ENCODE peak calls at places on chromosome 20, in seven cellular contexts. C, B, L, P, G, Q and F are unnamed samples.
A peak's percentile ranks its signal among the peaks of the same experiment; 100 is the strongest.

GRCh38 chr20:36098364-36098763 is 56.2 kb upstream of the EPB41L1 start:
- DNase-seq in C (peak; percentile 96), B (peak; percentile 68), L (no peak), P (peak; percentile 47), G (peak; percentile 41), Q (no peak), F (no peak)

GRCh38 chr20:41559658-41560057 is 58.5 kb downstream of the CHD6 start:
- DNase-seq in C (no peak), B (no peak), L (no peak), P (no peak), G (no peak), Q (no peak), F (no peak)

GRCh38 chr20:25018841-25019240 is 26.3 kb upstream of the APMAP start:
- DNase-seq in C (no peak), B (no peak), L (no peak), P (no peak), G (no peak), Q (no peak), F (peak; percentile 83)

GRCh38 chr20:59992531-59992930 is 34.3 kb downstream of the CDH26 start:
- DNase-seq in C (peak; percentile 3), B (no peak), L (no peak), P (no peak), G (no peak), Q (no peak), F (no peak)

GRCh38 chr20:50348118-50348517 is 157.5 kb downstream of the CEBPB start:
- DNase-seq in C (no peak), B (no peak), L (no peak), P (no peak), G (no peak), Q (no peak), F (no peak)

GRCh38 chr20:19901226-19901625 is 115.9 kb upstream of the NAA20 start:
- DNase-seq in C (no peak), B (no peak), L (no peak), P (no peak), G (no peak), Q (no peak), F (no peak)

GRCh38 chr20:51208162-51208561 is 185.3 kb upstream of the KCNG1 start:
- DNase-seq in C (no peak), B (no peak), L (no peak), P (no peak), G (no peak), Q (no peak), F (no peak)

GRCh38 chr20:50295762-50296449 is 105.3 kb downstream of the CEBPB start:
- DNase-seq in C (no peak), B (no peak), L (no peak), P (no peak), G (no peak), Q (no peak), F (no peak)

GRCh38 chr20:14521436-14521835 is 184.0 kb upstream of the FLRT3 start:
- DNase-seq in C (no peak), B (no peak), L (no peak), P (peak; percentile 2), G (peak; percentile 12), Q (no peak), F (no peak)

GRCh38 chr20:44324343-44324742 is 12.5 kb upstream of the R3HDML start:
- DNase-seq in C (no peak), B (peak; percentile 10), L (no peak), P (no peak), G (no peak), Q (no peak), F (no peak)

GRCh38 chr20:61886721-61887658 is 178.7 kb downstream of the TAF4 start:
- DNase-seq in C (peak; percentile 74), B (peak; percentile 37), L (peak; percentile 40), P (peak; percentile 22), G (peak; percentile 68), Q (peak; percentile 40), F (no peak)

GRCh38 chr20:62796699-62797491 is 622 bp downstream of the MRGBP start:
- DNase-seq in C (no peak), B (no peak), L (no peak), P (no peak), G (no peak), Q (no peak), F (no peak)

GRCh38 chr20:40016359-40016758 is 672.7 kb downstream of the MAFB start:
- DNase-seq in C (no peak), B (no peak), L (no peak), P (no peak), G (no peak), Q (no peak), F (no peak)

GRCh38 chr20:4102381-4102780 is 87.0 kb upstream of the RNF24 start:
- DNase-seq in C (no peak), B (peak; percentile 26), L (no peak), P (peak; percentile 53), G (peak; percentile 47), Q (no peak), F (no peak)

GRCh38 chr20:50189681-50190250 is 864 bp upstream of the CEBPB start:
- DNase-seq in C (no peak), B (no peak), L (no peak), P (no peak), G (peak; percentile 51), Q (peak; percentile 29), F (no peak)

GRCh38 chr20:45064812-45065211 is 36.1 kb downstream of the KCNS1 start:
- DNase-seq in C (no peak), B (no peak), L (no peak), P (no peak), G (no peak), Q (no peak), F (no peak)

GRCh38 chr20:45456632-45457031 is 12.9 kb upstream of the WFDC2 start:
- DNase-seq in C (peak; percentile 68), B (no peak), L (peak; percentile 43), P (peak; percentile 22), G (peak; percentile 33), Q (peak; percentile 27), F (no peak)

GRCh38 chr20:59750209-59750840 is 146.0 kb downstream of the PHACTR3 start:
- DNase-seq in C (no peak), B (no peak), L (no peak), P (no peak), G (no peak), Q (no peak), F (no peak)

GRCh38 chr20:45968801-45969711 is 2.9 kb downstream of the ZNF335 start:
- DNase-seq in C (no peak), B (no peak), L (no peak), P (peak; percentile 55), G (peak; percentile 80), Q (no peak), F (peak; percentile 87)

GRCh38 chr20:4112490-4113420 is 97.4 kb upstream of the RNF24 start:
- DNase-seq in C (no peak), B (peak; percentile 58), L (no peak), P (peak; percentile 78), G (peak; percentile 81), Q (no peak), F (peak; percentile 55)

GRCh38 chr20:45489083-45489531 is 19.6 kb downstream of the WFDC2 start:
- DNase-seq in C (no peak), B (peak; percentile 45), L (no peak), P (no peak), G (no peak), Q (no peak), F (no peak)

GRCh38 chr20:62555642-62556420 is 80.0 kb upstream of the GATA5 start:
- DNase-seq in C (no peak), B (no peak), L (no peak), P (no peak), G (no peak), Q (no peak), F (no peak)